ENCODE peak calls at places on chromosomes 16 and 17, in seven cellular contexts. W, N, O, X, C, M and I are unnamed samples.

GRCh38 chr16:86923656-86924055 is 345.3 kb downstream of the FOXL1 start:
- DNase-seq in W (no peak), N (no peak), O (no peak), X (no peak), C (no peak), M (no peak), I (no peak)

GRCh38 chr16:18853694-18854093 is 52.3 kb upstream of the ARL6IP1 start:
- DNase-seq in W (no peak), N (no peak), O (no peak), X (no peak), C (no peak), M (no peak), I (peak)

GRCh38 chr17:72661093-72661944 is 431.2 kb downstream of the SLC39A11 start:
- DNase-seq in W (peak), N (no peak), O (peak), X (no peak), C (no peak), M (no peak), I (no peak)

GRCh38 chr16:86664518-86665318 is 86.4 kb downstream of the FOXL1 start:
- DNase-seq in W (peak), N (no peak), O (no peak), X (peak), C (peak), M (peak), I (peak)

GRCh38 chr17:65750678-65751077 is 189.2 kb upstream of the AXIN2 start:
- DNase-seq in W (peak), N (peak), O (peak), X (peak), C (peak), M (peak), I (peak)

GRCh38 chr17:44220211-44221071 is 966 bp upstream of the UBTF start:
- DNase-seq in W (peak), N (no peak), O (peak), X (peak), C (peak), M (no peak), I (no peak)

GRCh38 chr16:13236308-13236707 is 334.9 kb downstream of the SHISA9 start:
- DNase-seq in W (no peak), N (no peak), O (no peak), X (no peak), C (no peak), M (no peak), I (no peak)

GRCh38 chr16:61295311-61295710 is 740.9 kb downstream of the CDH8 start:
- DNase-seq in W (peak), N (no peak), O (no peak), X (no peak), C (no peak), M (no peak), I (no peak)

GRCh38 chr17:2071421-2072281 is 16.7 kb downstream of the HIC1 start:
- DNase-seq in W (no peak), N (peak), O (no peak), X (peak), C (peak), M (no peak), I (no peak)

GRCh38 chr16:7919782-7920181 is 587.1 kb downstream of the RBFOX1 start:
- DNase-seq in W (no peak), N (no peak), O (no peak), X (no peak), C (no peak), M (no peak), I (no peak)

GRCh38 chr17:17206149-17206912 is at the start of gene PLD6:
- DNase-seq in W (peak), N (peak), O (peak), X (peak), C (peak), M (peak), I (peak)

DNA sequence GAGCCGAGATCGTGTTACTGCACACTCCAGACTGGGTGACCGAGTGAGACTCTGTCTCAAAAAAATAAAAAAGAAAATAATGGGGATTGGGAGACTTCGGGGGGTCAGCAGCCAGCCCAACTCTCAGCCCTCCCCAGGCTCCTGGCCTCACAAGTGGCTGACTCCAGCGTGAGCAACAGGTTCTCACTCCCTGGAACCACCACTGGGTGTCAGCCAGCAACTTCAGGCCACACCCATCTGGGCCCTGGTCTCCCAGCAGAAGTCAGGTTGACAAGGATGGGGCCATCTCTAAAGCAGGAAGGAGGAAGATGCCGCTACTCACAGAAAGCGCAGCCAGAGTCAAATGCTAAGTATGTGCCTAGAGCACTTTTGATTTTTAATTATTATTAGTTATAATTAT is 139.4 kb downstream of the C16orf78 start:
- DNase-seq in W (no peak), N (no peak), O (no peak), X (no peak), C (no peak), M (no peak), I (no peak)
- TF ChIP-seq CTCF in W (no peak), N (no peak), O (no peak), X (no peak), C (no peak), M (no peak), I (no peak)

GRCh38 chr17:67994827-67995567 is 1.3 kb downstream of the C17orf58 start:
- DNase-seq in W (peak), N (peak), O (peak), X (no peak), C (no peak), M (peak), I (no peak)

GRCh38 chr17:67993998-67994361 is 2.3 kb downstream of the C17orf58 start:
- DNase-seq in W (no peak), N (no peak), O (no peak), X (no peak), C (no peak), M (no peak), I (no peak)

GRCh38 chr17:67998466-67998865 is 2.2 kb upstream of the C17orf58 start:
- DNase-seq in W (no peak), N (no peak), O (no peak), X (no peak), C (no peak), M (no peak), I (no peak)

GRCh38 chr17:67993153-67993997 is 2.9 kb downstream of the C17orf58 start:
- DNase-seq in W (peak), N (peak), O (peak), X (peak), C (peak), M (no peak), I (no peak)

GRCh38 chr17:67995568-67996191 is 589 bp downstream of the C17orf58 start:
- DNase-seq in W (peak), N (peak), O (peak), X (peak), C (no peak), M (no peak), I (no peak)
- TF ChIP-seq CTCF in W (peak), N (no peak), O (no peak), X (no peak), C (peak), M (no peak), I (no peak)

DNA sequence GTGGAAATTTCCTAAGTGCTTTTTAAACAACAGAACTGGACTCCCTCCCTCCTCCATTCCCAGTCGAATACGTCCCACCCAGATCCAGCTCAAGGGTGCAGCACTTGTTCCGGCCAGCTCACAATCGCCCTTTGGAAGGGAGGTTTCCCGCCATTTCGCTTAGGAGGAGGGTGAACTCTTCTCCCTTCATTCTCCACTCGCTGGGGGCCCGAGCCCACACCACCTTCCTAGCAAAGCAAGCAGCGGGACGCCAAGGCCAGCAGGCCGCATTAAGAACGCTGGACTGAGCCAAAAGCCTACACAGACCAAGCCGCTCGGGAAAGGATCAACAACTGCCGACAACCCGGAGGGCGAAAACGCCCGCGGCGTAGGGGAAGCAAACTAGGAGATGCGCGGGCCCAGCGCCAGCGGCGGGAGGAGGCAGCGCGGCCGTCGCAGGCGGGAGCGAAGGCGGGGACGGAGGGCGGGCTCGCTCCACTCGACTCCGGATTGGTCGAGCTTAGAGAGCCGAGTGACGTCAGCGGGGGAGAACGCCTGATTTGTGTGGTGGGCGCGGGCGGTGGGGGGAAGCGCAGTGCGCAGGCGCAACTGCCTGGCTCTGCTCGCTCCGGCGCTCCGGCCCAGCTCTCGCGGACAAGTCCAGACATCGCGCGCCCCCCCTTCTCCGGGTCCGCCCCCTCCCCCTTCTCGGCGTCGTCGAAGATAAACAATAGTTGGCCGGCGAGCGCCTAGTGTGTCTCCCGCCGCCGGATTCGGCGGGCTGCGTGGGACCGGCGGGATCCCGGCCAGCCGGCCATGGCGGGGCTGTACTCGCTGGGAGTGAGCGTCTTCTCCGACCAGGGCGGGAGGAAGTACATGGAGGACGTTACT is at the start of gene PPM1D:
- DNase-seq in W (peak), N (peak), O (peak), X (peak), C (peak), M (peak), I (peak)
- TF ChIP-seq CTCF in W (no peak), N (no peak), O (no peak), X (no peak), C (no peak), M (no peak), I (no peak)

GRCh38 chr17:81176656-81177055 is 10.6 kb upstream of the AATK start:
- DNase-seq in W (no peak), N (no peak), O (no peak), X (no peak), C (no peak), M (no peak), I (no peak)

GRCh38 chr17:81170727-81171494 is 4.9 kb upstream of the AATK start:
- DNase-seq in W (no peak), N (no peak), O (no peak), X (no peak), C (no peak), M (no peak), I (no peak)

GRCh38 chr17:81173761-81174160 is 7.7 kb upstream of the AATK start:
- DNase-seq in W (no peak), N (no peak), O (no peak), X (no peak), C (no peak), M (peak), I (peak)

GRCh38 chr17:81171941-81172340 is 5.9 kb upstream of the AATK start:
- DNase-seq in W (no peak), N (no peak), O (no peak), X (no peak), C (no peak), M (no peak), I (no peak)

GRCh38 chr17:81173354-81173753 is 7.3 kb upstream of the AATK start:
- DNase-seq in W (no peak), N (no peak), O (no peak), X (no peak), C (no peak), M (no peak), I (no peak)
- TF ChIP-seq CTCF in W (no peak), N (no peak), O (no peak), X (no peak), C (no peak), M (no peak), I (no peak)

DNA sequence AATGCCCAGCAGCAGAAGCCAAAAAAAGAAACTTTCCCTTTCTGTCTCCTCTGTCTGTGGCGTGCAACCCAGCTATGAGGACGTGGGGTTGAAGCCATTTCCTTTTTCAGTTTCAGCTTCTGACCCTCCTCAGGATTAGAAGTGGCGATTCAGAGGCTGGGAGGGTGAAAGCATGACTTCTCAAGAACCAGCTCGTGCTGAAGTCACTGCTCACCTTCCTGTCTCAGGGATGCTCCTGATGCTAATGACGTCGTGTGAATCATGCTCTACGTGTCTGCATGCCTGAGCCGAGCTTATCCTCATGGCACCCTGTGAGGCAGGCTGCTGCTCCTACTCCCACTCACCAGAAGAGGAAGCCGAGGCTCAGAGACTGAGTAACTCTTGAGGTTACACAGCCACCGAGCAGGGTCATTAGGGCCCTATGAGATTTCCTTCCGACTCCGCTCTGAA is 5.7 kb upstream of the LPO start:
- DNase-seq in W (peak), N (no peak), O (no peak), X (no peak), C (no peak), M (peak), I (peak)
- TF ChIP-seq CTCF in W (no peak), N (no peak), O (no peak), X (no peak), C (no peak), M (no peak), I (no peak)

GRCh38 chr17:82384730-82385429 is 13.3 kb downstream of the UTS2R start:
- DNase-seq in W (peak), N (no peak), O (peak), X (peak), C (peak), M (no peak), I (no peak)

GRCh38 chr17:82384051-82384729 is 12.6 kb downstream of the UTS2R start:
- DNase-seq in W (no peak), N (no peak), O (no peak), X (no peak), C (peak), M (no peak), I (no peak)

GRCh38 chr17:82383411-82383810 is 11.8 kb downstream of the UTS2R start:
- DNase-seq in W (no peak), N (no peak), O (no peak), X (no peak), C (peak), M (no peak), I (no peak)

GRCh38 chr17:82380860-82381702 is 9.5 kb downstream of the UTS2R start:
- DNase-seq in W (peak), N (no peak), O (no peak), X (no peak), C (peak), M (no peak), I (no peak)

DNA sequence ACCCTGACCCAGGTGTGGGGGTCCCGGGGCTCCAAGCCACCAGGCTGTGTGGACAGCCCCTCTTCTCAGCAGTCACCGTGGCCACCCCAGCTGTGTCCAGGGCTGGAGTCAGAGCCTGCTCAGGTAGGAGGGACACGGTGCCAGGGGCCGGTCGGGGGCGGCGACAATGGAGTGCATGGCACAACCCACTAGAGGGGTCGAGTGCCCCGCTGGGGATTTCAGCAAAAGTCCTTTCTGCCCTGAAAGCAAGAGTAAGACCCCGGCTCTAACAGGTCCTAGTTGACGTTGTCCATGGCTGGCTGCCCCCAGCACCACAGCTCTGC is 11.3 kb downstream of the UTS2R start:
- DNase-seq in W (no peak), N (no peak), O (no peak), X (no peak), C (peak), M (no peak), I (no peak)
- TF ChIP-seq CTCF in W (no peak), N (no peak), O (no peak), X (no peak), C (no peak), M (no peak), I (no peak)